ENCODE peak calls at places on chromosomes 7 and 10, in seven cellular contexts. N is left ventricle myocardium inferior, R is WTC11, D is kidney tubule cell, F is iris pigment epithelial cell, P is astrocyte of the cerebellum, U is heart right ventricle. Q is an unnamed sample.

GRCh38 chr10:84194424-84195043 is at the start of gene CDHR1:
- DNase-seq in N (peak; percentile 46), P (no peak), R (peak; percentile 73), U (peak; percentile 48), D (peak; percentile 57), F (no peak), Q (peak; percentile 21)

GRCh38 chr7:14960686-14961085 is 58.1 kb upstream of the DGKB start:
- DNase-seq in U (no peak), N (no peak), D (no peak), P (no peak), R (no peak), F (no peak), Q (no peak)

GRCh38 chr7:44107961-44108767 is 4.0 kb downstream of the AEBP1 start:
- DNase-seq in D (no peak), R (no peak), F (no peak), P (no peak), N (no peak), U (no peak), Q (peak; percentile 26)

GRCh38 chr7:158747408-158747807 is 42.8 kb upstream of the NCAPG2 start:
- DNase-seq in N (no peak), P (no peak), F (no peak), R (no peak), D (no peak), U (no peak), Q (no peak)

GRCh38 chr10:113960617-113961260 is 82.9 kb upstream of the ADRB1 start:
- DNase-seq in P (no peak), U (no peak), D (peak; percentile 84), N (no peak), F (no peak), R (no peak), Q (no peak)

GRCh38 chr10:48523212-48523819 is 81.6 kb downstream of the ARHGAP22 start:
- DNase-seq in F (peak; percentile 89), U (peak; percentile 48), P (peak; percentile 98), D (peak; percentile 76), R (peak; percentile 60), N (peak; percentile 51), Q (peak; percentile 53)

GRCh38 chr7:80895056-80895455 is 23.8 kb downstream of the SEMA3C start:
- DNase-seq in F (no peak), U (no peak), R (no peak), P (peak; percentile 66), N (no peak), D (no peak), Q (no peak)

GRCh38 chr7:76269895-76270294 is 32.6 kb upstream of the HSPB1 start:
- DNase-seq in P (no peak), D (no peak), R (no peak), N (no peak), F (no peak), U (no peak), Q (no peak)

GRCh38 chr7:153193144-153193595 is 433.6 kb downstream of the ACTR3B start:
- DNase-seq in U (peak; percentile 24), D (peak; percentile 34), P (no peak), N (no peak), F (no peak), R (peak; percentile 73), Q (no peak)

GRCh38 chr7:12111461-12112405 is 99.4 kb upstream of the TMEM106B start:
- DNase-seq in N (no peak), F (peak; percentile 59), U (no peak), R (peak; percentile 74), D (peak; percentile 58), P (no peak), Q (no peak)

GRCh38 chr10:71598673-71599072 is 120.9 kb downstream of the C10orf105 start:
- DNase-seq in D (no peak), F (peak; percentile 59), R (no peak), P (no peak), N (peak; percentile 84), U (peak; percentile 78), Q (peak; percentile 87)

GRCh38 chr10:4686644-4686996 is 139.4 kb upstream of the AKR1E2 start:
- DNase-seq in N (no peak), U (no peak), P (peak; percentile 68), F (peak; percentile 95), R (no peak), D (peak; percentile 100), Q (no peak)

Q was measured in heart left ventricle.